ENCODE peak calls at places on chromosomes 7 and 10, in five cellular contexts. X is SK-N-DZ, A is astrocyte, J is AG04450, R is HuH-7.5. Y is an unnamed sample.

GRCh38 chr10:78746178-78746763 is 322.5 kb upstream of the ZMIZ1 start:
- DNase-seq in X (peak), A (no peak), J (no peak), R (no peak), Y (no peak)

GRCh38 chr7:157514306-157514705 is 177.5 kb downstream of the DNAJB6 start:
- DNase-seq in X (no peak), A (no peak), J (no peak), R (no peak), Y (no peak)

GRCh38 chr10:118045842-118046490 is 775 bp downstream of the RAB11FIP2 start:
- DNase-seq in X (peak), A (peak), J (no peak), R (peak), Y (no peak)

GRCh38 chr7:92456241-92456640 is 9.0 kb downstream of the GATAD1 start:
- DNase-seq in X (no peak), A (peak), J (no peak), R (no peak), Y (no peak)

GRCh38 chr7:115015619-115016018 is 93.7 kb downstream of the MDFIC start:
- DNase-seq in X (peak), A (peak), J (peak), R (no peak), Y (no peak)

GRCh38 chr7:20075992-20076813 is 141.0 kb downstream of the MACC1 start:
- DNase-seq in X (no peak), A (peak), J (no peak), R (no peak), Y (no peak)

GRCh38 chr7:37411444-37412034 is 37.1 kb downstream of the ELMO1 start:
- DNase-seq in X (no peak), A (no peak), J (no peak), R (no peak), Y (peak)

GRCh38 chr7:45203947-45204445 is 46.4 kb downstream of the RAMP3 start:
- DNase-seq in X (no peak), A (no peak), J (peak), R (no peak), Y (no peak)

GRCh38 chr7:48154792-48155413 is 16.4 kb upstream of the ABCA13 start:
- DNase-seq in X (peak), A (no peak), J (no peak), R (no peak), Y (no peak)

GRCh38 chr7:37408241-37408884 is 40.3 kb downstream of the ELMO1 start:
- DNase-seq in X (no peak), A (no peak), J (no peak), R (no peak), Y (no peak)

GRCh38 chr7:104967595-104967994 is 46.4 kb upstream of the KMT2E start:
- DNase-seq in X (no peak), A (peak), J (no peak), R (no peak), Y (no peak)

GRCh38 chr10:14334771-14335170 is 4.0 kb upstream of the FRMD4A start:
- DNase-seq in X (no peak), A (no peak), J (no peak), R (no peak), Y (no peak)

GRCh38 chr7:29138588-29138987 is 7.7 kb downstream of the CPVL start:
- DNase-seq in X (no peak), A (no peak), J (no peak), R (no peak), Y (no peak)

GRCh38 chr10:92727550-92727949 is 37.8 kb downstream of the HHEX start:
- DNase-seq in X (peak), A (no peak), J (no peak), R (peak), Y (no peak)

GRCh38 chr7:105429746-105430612 is 41.3 kb upstream of the SRPK2 start:
- DNase-seq in X (peak), A (peak), J (peak), R (no peak), Y (peak)

GRCh38 chr10:76201962-76202361 is 770.5 kb downstream of the LRMDA start:
- DNase-seq in X (no peak), A (no peak), J (no peak), R (no peak), Y (no peak)

GRCh38 chr10:114151486-114151885 is 22.5 kb downstream of the CCDC186 start:
- DNase-seq in X (no peak), A (peak), J (peak), R (no peak), Y (no peak)

GRCh38 chr10:113108180-113108835 is 158.3 kb downstream of the TCF7L2 start:
- DNase-seq in X (no peak), A (no peak), J (no peak), R (no peak), Y (peak)

GRCh38 chr10:130954326-130954905 is 357.1 kb downstream of the TCERG1L start:
- DNase-seq in X (no peak), A (no peak), J (no peak), R (no peak), Y (no peak)

GRCh38 chr7:13797545-13797944 is 191.9 kb downstream of the ETV1 start:
- DNase-seq in X (no peak), A (no peak), J (no peak), R (no peak), Y (no peak)

GRCh38 chr7:84701524-84702306 is 485.1 kb downstream of the SEMA3D start:
- DNase-seq in X (no peak), A (peak), J (peak), R (no peak), Y (no peak)

GRCh38 chr7:128732521-128733277 is 6.5 kb upstream of the CALU start:
- DNase-seq in X (no peak), A (no peak), J (no peak), R (no peak), Y (no peak)

GRCh38 chr10:132636358-132636757 is 98.8 kb downstream of the INPP5A start:
- DNase-seq in X (no peak), A (no peak), J (no peak), R (no peak), Y (no peak)

GRCh38 chr10:19226025-19226424 is 177.4 kb downstream of the MALRD1 start:
- DNase-seq in X (no peak), A (no peak), J (no peak), R (no peak), Y (no peak)

GRCh38 chr7:111855842-111856227 is 293.5 kb upstream of the IMMP2L start:
- DNase-seq in X (no peak), A (peak), J (no peak), R (peak), Y (no peak)

GRCh38 chr7:74174606-74175082 is 488 bp downstream of the EIF4H start:
- DNase-seq in X (peak), A (peak), J (no peak), R (no peak), Y (peak)

GRCh38 chr7:70259497-70259896 is 661.2 kb downstream of the AUTS2 start:
- DNase-seq in X (no peak), A (peak), J (no peak), R (no peak), Y (no peak)

GRCh38 chr10:35412900-35413491 is 76.7 kb downstream of the CCNY start:
- DNase-seq in X (no peak), A (peak), J (no peak), R (no peak), Y (no peak)

GRCh38 chr10:60953420-60953819 is 9.4 kb upstream of the RHOBTB1 start:
- DNase-seq in X (no peak), A (no peak), J (no peak), R (no peak), Y (no peak)

GRCh38 chr10:49298990-49299815 is at the start of gene C10orf71:
- DNase-seq in X (no peak), A (no peak), J (no peak), R (no peak), Y (no peak)

GRCh38 chr10:123408660-123409059 is 254.5 kb downstream of the BUB3 start:
- DNase-seq in X (no peak), A (no peak), J (no peak), R (no peak), Y (no peak)

GRCh38 chr7:155787171-155787851 is 25.0 kb downstream of the SHH start:
- DNase-seq in X (no peak), A (no peak), J (no peak), R (peak), Y (no peak)

GRCh38 chr10:71860243-71861029 is 9.4 kb upstream of the PSAP start:
- DNase-seq in X (peak), A (peak), J (peak), R (no peak), Y (no peak)

GRCh38 chr10:114520453-114520852 is 116.2 kb upstream of the AFAP1L2 start:
- DNase-seq in X (no peak), A (peak), J (no peak), R (no peak), Y (no peak)

GRCh38 chr7:28891192-28891872 is 66.8 kb downstream of the TRIL start:
- DNase-seq in X (no peak), A (no peak), J (no peak), R (no peak), Y (no peak)

GRCh38 chr10:113945075-113945686 is 90.7 kb downstream of the NHLRC2 start:
- DNase-seq in X (no peak), A (peak), J (no peak), R (no peak), Y (no peak)

GRCh38 chr7:139422126-139422525 is 61.3 kb downstream of the KLRG2 start:
- DNase-seq in X (peak), A (no peak), J (no peak), R (no peak), Y (no peak)

GRCh38 chr7:128006550-128007292 is 24.5 kb downstream of the LRRC4 start:
- DNase-seq in X (no peak), A (no peak), J (no peak), R (no peak), Y (no peak)

GRCh38 chr7:111485981-111486380 is 76.3 kb downstream of the IMMP2L start:
- DNase-seq in X (no peak), A (no peak), J (no peak), R (no peak), Y (no peak)

Y was measured in activated T-helper 9 cell treated with anti-CD3 and anti-CD28 coated beads, Interleukin-2, amount 50 U/mL, for 16 hours.